ENCODE peak calls at places on chromosomes 12 and 14, in five cellular contexts. V is MM.1S, D is GM23338, G is H9, Z is fibroblast of lung. P is an unnamed sample.

GRCh38 chr14:101125719-101126375 is 222.3 kb upstream of the RTL1 start:
- DNase-seq in V (no peak), D (no peak), Z (no peak), G (no peak), P (no peak)

GRCh38 chr14:100065942-100066574 is 836 bp downstream of the EVL start:
- DNase-seq in V (no peak), Z (no peak), D (no peak), G (no peak), P (no peak)

GRCh38 chr12:116820077-116820656 is 61.1 kb downstream of the HRK start:
- DNase-seq in Z (no peak), D (no peak), G (no peak), V (no peak), P (no peak)

GRCh38 chr14:68674538-68675232 is 118.2 kb downstream of the ZFP36L1 start:
- DNase-seq in Z (no peak), G (no peak), D (no peak), V (no peak), P (no peak)

GRCh38 chr14:104091927-104092771 is 6.6 kb downstream of the ASPG start:
- DNase-seq in V (no peak), D (no peak), Z (no peak), G (no peak), P (no peak)

GRCh38 chr12:21547437-21547836 is 21.3 kb downstream of the SPX start:
- DNase-seq in G (no peak), Z (no peak), D (no peak), V (no peak), P (no peak)

GRCh38 chr12:94145231-94145979 is 3.0 kb upstream of the PLXNC1 start:
- DNase-seq in D (no peak), Z (peak; percentile 29), G (no peak), V (peak; percentile 22), P (no peak)

GRCh38 chr14:104436047-104436531 is 143.5 kb upstream of the C14orf180 start:
- DNase-seq in D (peak; percentile 31), Z (peak; percentile 17), G (peak; percentile 75), V (no peak), P (no peak)

GRCh38 chr12:101839324-101840283 is 8.8 kb upstream of the GNPTAB start:
- DNase-seq in V (peak; percentile 61), Z (peak; percentile 41), G (peak; percentile 73), D (peak; percentile 80), P (no peak)

GRCh38 chr14:91232631-91233030 is 11.9 kb downstream of the GPR68 start:
- DNase-seq in G (no peak), Z (no peak), V (no peak), D (no peak), P (no peak)

GRCh38 chr12:101599771-101600486 is 5.2 kb downstream of the MYBPC1 start:
- DNase-seq in V (no peak), D (no peak), G (no peak), Z (no peak), P (peak; percentile 87)

GRCh38 chr12:26195641-26196423 is 459 bp downstream of the SSPN start:
- DNase-seq in D (peak; percentile 65), Z (peak; percentile 62), G (peak; percentile 61), V (peak; percentile 43), P (no peak)

GRCh38 chr14:28751467-28752058 is 15.0 kb upstream of the FOXG1 start:
- DNase-seq in Z (peak; percentile 59), G (peak; percentile 72), D (peak; percentile 88), V (peak; percentile 50), P (peak; percentile 31)

GRCh38 chr14:93091666-93092065 is 24.1 kb downstream of the ITPK1 start:
- DNase-seq in D (no peak), G (no peak), Z (no peak), V (no peak), P (no peak)

GRCh38 chr12:69046920-69047319 is 113.9 kb upstream of the CPM start:
- DNase-seq in V (no peak), Z (no peak), G (no peak), D (no peak), P (no peak)

GRCh38 chr12:31728289-31728916 is 418 bp downstream of the AMN1 start:
- DNase-seq in G (peak; percentile 56), D (peak; percentile 42), Z (no peak), V (no peak), P (no peak)

GRCh38 chr14:54652188-54652889 is 85.4 kb downstream of the SAMD4A start:
- DNase-seq in V (no peak), G (peak; percentile 87), D (peak; percentile 97), Z (peak; percentile 100), P (peak; percentile 84)

GRCh38 chr14:35829449-35829848 is 3.3 kb downstream of the BRMS1L start:
- DNase-seq in V (no peak), D (no peak), G (no peak), Z (peak; percentile 63), P (no peak)

GRCh38 chr12:51368640-51369517 is 22.3 kb downstream of the GALNT6 start:
- DNase-seq in Z (peak; percentile 87), V (peak; percentile 98), D (peak; percentile 55), G (peak; percentile 82), P (no peak)

GRCh38 chr12:72228424-72228823 is 43.7 kb upstream of the TRHDE start:
- DNase-seq in Z (no peak), V (no peak), D (no peak), G (no peak), P (no peak)

GRCh38 chr14:89190779-89191513 is 226.1 kb downstream of the FOXN3 start:
- DNase-seq in V (no peak), Z (peak; percentile 12), G (peak; percentile 43), D (peak; percentile 74), P (no peak)

GRCh38 chr14:96249016-96249415 is 7.0 kb upstream of the BDKRB1 start:
- DNase-seq in Z (peak; percentile 80), D (no peak), V (no peak), G (no peak), P (no peak)

GRCh38 chr14:89563503-89563902 is 146.5 kb upstream of the FOXN3 start:
- DNase-seq in D (no peak), Z (no peak), G (no peak), V (no peak), P (no peak)

GRCh38 chr12:116434155-116435065 is 124.8 kb upstream of the MAP1LC3B2 start:
- DNase-seq in D (peak; percentile 80), V (no peak), G (peak; percentile 89), Z (peak; percentile 88), P (peak; percentile 94)

GRCh38 chr12:34602213-34602940 is 580.1 kb downstream of the ALG10 start:
- DNase-seq in D (no peak), Z (no peak), V (no peak), G (no peak), P (no peak)

GRCh38 chr14:64768401-64769095 is 64.3 kb downstream of the PLEKHG3 start:
- DNase-seq in V (no peak), Z (no peak), D (peak; percentile 73), G (no peak), P (no peak)

GRCh38 chr12:65756956-65757511 is 67.2 kb upstream of the HMGA2 start:
- DNase-seq in V (no peak), D (no peak), Z (peak; percentile 27), G (no peak), P (no peak)

GRCh38 chr12:48999371-49000131 is at the start of gene DDN:
- DNase-seq in Z (peak; percentile 52), V (peak; percentile 78), D (peak; percentile 52), G (peak; percentile 61), P (no peak)

GRCh38 chr12:53483225-53483978 is 15.9 kb downstream of the MAP3K12 start:
- DNase-seq in Z (no peak), V (no peak), G (no peak), D (peak; percentile 37), P (no peak)
- H4K20me1 ChIP-seq in Z (no peaks in the 10 kb centered on the region), V (peaks cover 7% of the 10 kb centered on the region), G (no peaks in the 10 kb centered on the region), D (peaks cover 40% of the 10 kb centered on the region), P (peaks cover 45% of the 10 kb centered on the region)

DNA sequence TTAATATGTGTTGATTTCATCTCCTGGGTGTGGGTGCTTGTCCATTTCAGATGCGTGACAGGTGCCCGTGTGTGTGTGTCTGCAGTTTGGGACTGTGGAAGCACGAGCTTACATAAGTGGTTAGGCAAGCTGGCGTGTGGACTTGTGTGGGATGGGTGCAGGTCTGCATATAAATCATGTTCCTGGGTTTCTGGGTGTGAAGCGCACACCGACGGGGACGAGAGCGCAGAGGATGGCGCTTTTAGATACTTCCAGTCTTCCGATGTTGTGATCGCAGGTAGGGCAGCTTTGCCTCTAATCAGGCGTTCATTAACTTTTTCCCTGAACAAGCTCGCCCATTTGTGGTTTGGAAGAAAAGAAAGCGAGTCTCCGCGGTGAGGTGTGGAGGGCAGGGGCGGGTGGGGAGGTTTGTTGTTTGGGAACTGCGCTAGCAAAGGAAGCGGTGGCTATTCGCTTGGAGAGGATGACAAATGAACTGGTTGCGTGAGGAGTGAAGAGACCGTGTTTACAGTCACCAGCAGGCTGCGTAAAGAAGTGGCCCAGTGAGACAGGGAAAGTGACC is 878 bp downstream of the RGS6 start:
- DNase-seq in D (peak; percentile 70), G (peak; percentile 51), V (no peak), Z (peak; percentile 2), P (no peak)
- H3K27me3 ChIP-seq in D (peaks cover 53% of the 10 kb centered on the region), G (peaks cover 15% of the 10 kb centered on the region), V (no peaks in the 10 kb centered on the region), Z (peaks cover 7% of the 10 kb centered on the region), P (no peaks in the 10 kb centered on the region)

GRCh38 chr12:130167537-130167936 is 5.3 kb downstream of the FZD10 start:
- DNase-seq in G (no peak), D (no peak), Z (no peak), V (no peak), P (no peak)

GRCh38 chr12:130163461-130164215 is 1.4 kb downstream of the FZD10 start:
- DNase-seq in D (no peak), Z (no peak), G (peak; percentile 49), V (no peak), P (no peak)

GRCh38 chr12:130164931-130165330 is 2.7 kb downstream of the FZD10 start:
- DNase-seq in V (no peak), G (peak; percentile 87), Z (no peak), D (no peak), P (no peak)

GRCh38 chr12:130164216-130164542 is 1.9 kb downstream of the FZD10 start:
- DNase-seq in Z (no peak), G (no peak), V (no peak), D (no peak), P (no peak)

DNA sequence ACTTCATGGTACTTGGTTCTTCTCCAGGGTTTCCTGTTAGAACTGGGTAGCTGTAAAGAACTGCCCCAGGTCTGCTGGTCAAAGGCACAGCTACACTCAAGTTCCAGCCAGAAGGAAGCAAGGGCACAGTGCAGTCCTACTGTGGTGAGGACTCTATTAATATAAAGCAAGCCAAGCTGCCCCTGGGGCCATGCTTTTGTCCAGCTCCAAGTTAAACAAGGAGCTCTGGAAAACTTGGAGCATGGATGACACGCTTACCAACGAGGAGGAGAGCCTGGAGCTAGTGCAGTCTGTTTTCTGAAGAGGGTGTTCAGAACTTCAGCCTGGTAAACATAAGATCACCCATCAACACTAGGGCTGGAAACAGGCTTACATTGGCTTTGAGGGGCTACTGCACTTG is 4.0 kb downstream of the FZD10 start:
- DNase-seq in D (no peak), Z (no peak), V (no peak), G (peak; percentile 20), P (no peak)
- H4K20me1 ChIP-seq in D (no peaks in the 10 kb centered on the region), Z (no peaks in the 10 kb centered on the region), V (no peaks in the 10 kb centered on the region), G (peaks cover 12% of the 10 kb centered on the region), P (no peaks in the 10 kb centered on the region)

DNA sequence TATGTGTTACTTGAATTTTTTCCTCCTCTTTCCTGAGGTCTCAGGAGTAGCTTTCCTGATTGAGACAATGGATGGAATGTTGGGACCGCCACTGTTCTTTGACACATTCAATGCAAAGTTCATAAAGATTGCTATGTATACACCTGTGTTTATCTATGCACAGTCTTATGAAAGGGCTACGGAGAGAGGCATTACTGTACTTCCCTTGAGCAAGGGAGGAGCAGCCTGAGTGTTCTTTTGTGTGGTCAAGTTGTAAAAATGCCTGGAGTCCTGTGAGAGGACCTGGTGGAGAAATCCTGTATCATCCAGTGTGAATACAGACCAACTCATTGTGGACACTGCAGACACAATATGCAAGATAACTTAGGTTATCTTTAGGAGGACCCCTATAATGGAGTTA is 1.2 kb downstream of the SRGAP1 start:
- DNase-seq in D (no peak), Z (peak; percentile 55), V (no peak), G (no peak), P (peak; percentile 89)
- H3K27me3 ChIP-seq in D (peaks cover 20% of the 10 kb centered on the region), Z (no peaks in the 10 kb centered on the region), V (no peaks in the 10 kb centered on the region), G (no peaks in the 10 kb centered on the region), P (no peaks in the 10 kb centered on the region)